ENCODE peak calls at places on chromosomes 16 and 17, in five cellular contexts. One of them, this sample, is unnamed.

GRCh38 chr17:39677581-39678339 is 9.5 kb downstream of the PNMT start:
- DNase-seq in RCC 7860: no peak
- DNase-seq in dermis microvascular lymphatic vessel endothelial cell: no peak
- DNase-seq in heart left ventricle: peak
- DNase-seq in activated CD8-positive, alpha-beta T cell treated with anti-CD3 and anti-CD28 coated beads for 36 hours: no peak
- DNase-seq in this sample: no peak

GRCh38 chr17:57522436-57523005 is 222.6 kb downstream of the CCDC182 start:
- DNase-seq in RCC 7860: no peak
- DNase-seq in dermis microvascular lymphatic vessel endothelial cell: no peak
- DNase-seq in heart left ventricle: no peak
- DNase-seq in activated CD8-positive, alpha-beta T cell treated with anti-CD3 and anti-CD28 coated beads for 36 hours: no peak
- DNase-seq in this sample: no peak

GRCh38 chr16:2339521-2340484 is 725 bp downstream of the ABCA3 start:
- DNase-seq in RCC 7860: no peak
- DNase-seq in dermis microvascular lymphatic vessel endothelial cell: peak
- DNase-seq in heart left ventricle: peak
- DNase-seq in activated CD8-positive, alpha-beta T cell treated with anti-CD3 and anti-CD28 coated beads for 36 hours: peak
- DNase-seq in this sample: peak

GRCh38 chr16:4481526-4481925 is 5.3 kb downstream of the HMOX2 start:
- DNase-seq in RCC 7860: no peak
- DNase-seq in dermis microvascular lymphatic vessel endothelial cell: no peak
- DNase-seq in heart left ventricle: no peak
- DNase-seq in activated CD8-positive, alpha-beta T cell treated with anti-CD3 and anti-CD28 coated beads for 36 hours: no peak
- DNase-seq in this sample: no peak

GRCh38 chr17:1312261-1312870 is 32.9 kb downstream of the TRARG1 start:
- DNase-seq in RCC 7860: no peak
- DNase-seq in dermis microvascular lymphatic vessel endothelial cell: no peak
- DNase-seq in heart left ventricle: no peak
- DNase-seq in activated CD8-positive, alpha-beta T cell treated with anti-CD3 and anti-CD28 coated beads for 36 hours: no peak
- DNase-seq in this sample: no peak

GRCh38 chr16:84699147-84699711 is 571 bp upstream of the USP10 start:
- DNase-seq in RCC 7860: no peak
- DNase-seq in dermis microvascular lymphatic vessel endothelial cell: no peak
- DNase-seq in heart left ventricle: no peak
- DNase-seq in activated CD8-positive, alpha-beta T cell treated with anti-CD3 and anti-CD28 coated beads for 36 hours: peak
- DNase-seq in this sample: peak

GRCh38 chr17:74531231-74531761 is at the start of gene CD300LB:
- DNase-seq in RCC 7860: no peak
- DNase-seq in dermis microvascular lymphatic vessel endothelial cell: no peak
- DNase-seq in heart left ventricle: no peak
- DNase-seq in activated CD8-positive, alpha-beta T cell treated with anti-CD3 and anti-CD28 coated beads for 36 hours: no peak
- DNase-seq in this sample: no peak

GRCh38 chr17:33385133-33385532 is 92.0 kb upstream of the ASIC2 start:
- DNase-seq in RCC 7860: no peak
- DNase-seq in dermis microvascular lymphatic vessel endothelial cell: no peak
- DNase-seq in heart left ventricle: no peak
- DNase-seq in activated CD8-positive, alpha-beta T cell treated with anti-CD3 and anti-CD28 coated beads for 36 hours: no peak
- DNase-seq in this sample: no peak

GRCh38 chr17:78256705-78257559 is 25.5 kb downstream of the TMEM235 start:
- DNase-seq in RCC 7860: no peak
- DNase-seq in dermis microvascular lymphatic vessel endothelial cell: no peak
- DNase-seq in heart left ventricle: no peak
- DNase-seq in activated CD8-positive, alpha-beta T cell treated with anti-CD3 and anti-CD28 coated beads for 36 hours: no peak
- DNase-seq in this sample: no peak

GRCh38 chr17:19308398-19308797 is 54.1 kb downstream of the B9D1 start:
- DNase-seq in RCC 7860: no peak
- DNase-seq in dermis microvascular lymphatic vessel endothelial cell: no peak
- DNase-seq in heart left ventricle: no peak
- DNase-seq in activated CD8-positive, alpha-beta T cell treated with anti-CD3 and anti-CD28 coated beads for 36 hours: no peak
- DNase-seq in this sample: no peak

GRCh38 chr17:80053102-80053501 is 16.7 kb downstream of the CCDC40 start:
- DNase-seq in RCC 7860: no peak
- DNase-seq in dermis microvascular lymphatic vessel endothelial cell: no peak
- DNase-seq in heart left ventricle: no peak
- DNase-seq in activated CD8-positive, alpha-beta T cell treated with anti-CD3 and anti-CD28 coated beads for 36 hours: no peak
- DNase-seq in this sample: no peak

GRCh38 chr17:44438634-44439033 is 49.2 kb upstream of the ITGA2B start:
- DNase-seq in RCC 7860: no peak
- DNase-seq in dermis microvascular lymphatic vessel endothelial cell: no peak
- DNase-seq in heart left ventricle: no peak
- DNase-seq in activated CD8-positive, alpha-beta T cell treated with anti-CD3 and anti-CD28 coated beads for 36 hours: peak
- DNase-seq in this sample: no peak

GRCh38 chr17:8618825-8619224 is 11.7 kb downstream of the MYH10 start:
- DNase-seq in RCC 7860: no peak
- DNase-seq in dermis microvascular lymphatic vessel endothelial cell: no peak
- DNase-seq in heart left ventricle: no peak
- DNase-seq in activated CD8-positive, alpha-beta T cell treated with anti-CD3 and anti-CD28 coated beads for 36 hours: no peak
- DNase-seq in this sample: no peak

GRCh38 chr17:63440127-63440769 is 5.9 kb downstream of the CYB561 start:
- DNase-seq in RCC 7860: no peak
- DNase-seq in dermis microvascular lymphatic vessel endothelial cell: no peak
- DNase-seq in heart left ventricle: no peak
- DNase-seq in activated CD8-positive, alpha-beta T cell treated with anti-CD3 and anti-CD28 coated beads for 36 hours: no peak
- DNase-seq in this sample: no peak

GRCh38 chr17:38730526-38731379 is 612 bp downstream of the CISD3 start:
- DNase-seq in RCC 7860: peak
- DNase-seq in dermis microvascular lymphatic vessel endothelial cell: no peak
- DNase-seq in heart left ventricle: peak
- DNase-seq in activated CD8-positive, alpha-beta T cell treated with anti-CD3 and anti-CD28 coated beads for 36 hours: peak
- DNase-seq in this sample: peak

GRCh38 chr17:38532451-38532850 is 73.3 kb downstream of the SRCIN1 start:
- DNase-seq in RCC 7860: no peak
- DNase-seq in dermis microvascular lymphatic vessel endothelial cell: no peak
- DNase-seq in heart left ventricle: no peak
- DNase-seq in activated CD8-positive, alpha-beta T cell treated with anti-CD3 and anti-CD28 coated beads for 36 hours: no peak
- DNase-seq in this sample: no peak

GRCh38 chr17:16104189-16104588 is 104.6 kb downstream of the TTC19 start:
- DNase-seq in RCC 7860: no peak
- DNase-seq in dermis microvascular lymphatic vessel endothelial cell: no peak
- DNase-seq in heart left ventricle: no peak
- DNase-seq in activated CD8-positive, alpha-beta T cell treated with anti-CD3 and anti-CD28 coated beads for 36 hours: no peak
- DNase-seq in this sample: no peak

GRCh38 chr17:10297691-10298090 is 75.1 kb downstream of the MYH13 start:
- DNase-seq in RCC 7860: no peak
- DNase-seq in dermis microvascular lymphatic vessel endothelial cell: no peak
- DNase-seq in heart left ventricle: no peak
- DNase-seq in activated CD8-positive, alpha-beta T cell treated with anti-CD3 and anti-CD28 coated beads for 36 hours: no peak
- DNase-seq in this sample: no peak

GRCh38 chr16:50718061-50718760 is 23.7 kb upstream of the CYLD start:
- DNase-seq in RCC 7860: no peak
- DNase-seq in dermis microvascular lymphatic vessel endothelial cell: no peak
- DNase-seq in heart left ventricle: no peak
- DNase-seq in activated CD8-positive, alpha-beta T cell treated with anti-CD3 and anti-CD28 coated beads for 36 hours: no peak
- DNase-seq in this sample: no peak

GRCh38 chr16:12500771-12501170 is 302.9 kb downstream of the CPPED1 start:
- DNase-seq in RCC 7860: no peak
- DNase-seq in dermis microvascular lymphatic vessel endothelial cell: no peak
- DNase-seq in heart left ventricle: peak
- DNase-seq in activated CD8-positive, alpha-beta T cell treated with anti-CD3 and anti-CD28 coated beads for 36 hours: peak
- DNase-seq in this sample: no peak

GRCh38 chr17:27276653-27277156 is 17.2 kb upstream of the WSB1 start:
- DNase-seq in RCC 7860: no peak
- DNase-seq in dermis microvascular lymphatic vessel endothelial cell: no peak
- DNase-seq in heart left ventricle: no peak
- DNase-seq in activated CD8-positive, alpha-beta T cell treated with anti-CD3 and anti-CD28 coated beads for 36 hours: no peak
- DNase-seq in this sample: no peak

GRCh38 chr17:42002792-42003301 is 14.4 kb downstream of the DNAJC7 start:
- DNase-seq in RCC 7860: peak
- DNase-seq in dermis microvascular lymphatic vessel endothelial cell: no peak
- DNase-seq in heart left ventricle: no peak
- DNase-seq in activated CD8-positive, alpha-beta T cell treated with anti-CD3 and anti-CD28 coated beads for 36 hours: no peak
- DNase-seq in this sample: no peak

GRCh38 chr17:38727661-38728220 is 2.4 kb upstream of the CISD3 start:
- DNase-seq in RCC 7860: no peak
- DNase-seq in dermis microvascular lymphatic vessel endothelial cell: no peak
- DNase-seq in heart left ventricle: no peak
- DNase-seq in activated CD8-positive, alpha-beta T cell treated with anti-CD3 and anti-CD28 coated beads for 36 hours: peak
- DNase-seq in this sample: no peak

GRCh38 chr17:72890711-72891110 is 201.8 kb downstream of the SLC39A11 start:
- DNase-seq in RCC 7860: peak
- DNase-seq in dermis microvascular lymphatic vessel endothelial cell: no peak
- DNase-seq in heart left ventricle: no peak
- DNase-seq in activated CD8-positive, alpha-beta T cell treated with anti-CD3 and anti-CD28 coated beads for 36 hours: no peak
- DNase-seq in this sample: no peak

GRCh38 chr17:51487947-51488346 is 227.6 kb downstream of the UTP18 start:
- DNase-seq in RCC 7860: peak
- DNase-seq in dermis microvascular lymphatic vessel endothelial cell: no peak
- DNase-seq in heart left ventricle: no peak
- DNase-seq in activated CD8-positive, alpha-beta T cell treated with anti-CD3 and anti-CD28 coated beads for 36 hours: peak
- DNase-seq in this sample: peak

GRCh38 chr16:3458278-3458851 is 14.9 kb downstream of the NAA60 start:
- DNase-seq in RCC 7860: no peak
- DNase-seq in dermis microvascular lymphatic vessel endothelial cell: no peak
- DNase-seq in heart left ventricle: no peak
- DNase-seq in activated CD8-positive, alpha-beta T cell treated with anti-CD3 and anti-CD28 coated beads for 36 hours: peak
- DNase-seq in this sample: peak

GRCh38 chr17:63998721-63999679 is 849 bp downstream of the PRR29 start:
- DNase-seq in RCC 7860: no peak
- DNase-seq in dermis microvascular lymphatic vessel endothelial cell: no peak
- DNase-seq in heart left ventricle: no peak
- DNase-seq in activated CD8-positive, alpha-beta T cell treated with anti-CD3 and anti-CD28 coated beads for 36 hours: peak
- DNase-seq in this sample: no peak

GRCh38 chr16:70725024-70725911 is 39.4 kb upstream of the MTSS2 start:
- DNase-seq in RCC 7860: no peak
- DNase-seq in dermis microvascular lymphatic vessel endothelial cell: no peak
- DNase-seq in heart left ventricle: no peak
- DNase-seq in activated CD8-positive, alpha-beta T cell treated with anti-CD3 and anti-CD28 coated beads for 36 hours: no peak
- DNase-seq in this sample: peak

GRCh38 chr16:49750341-49751011 is 105.4 kb downstream of the ZNF423 start:
- DNase-seq in RCC 7860: no peak
- DNase-seq in dermis microvascular lymphatic vessel endothelial cell: no peak
- DNase-seq in heart left ventricle: no peak
- DNase-seq in activated CD8-positive, alpha-beta T cell treated with anti-CD3 and anti-CD28 coated beads for 36 hours: no peak
- DNase-seq in this sample: no peak

GRCh38 chr17:41333098-41333497 is 17.5 kb downstream of the KRT33A start:
- DNase-seq in RCC 7860: no peak
- DNase-seq in dermis microvascular lymphatic vessel endothelial cell: no peak
- DNase-seq in heart left ventricle: no peak
- DNase-seq in activated CD8-positive, alpha-beta T cell treated with anti-CD3 and anti-CD28 coated beads for 36 hours: no peak
- DNase-seq in this sample: no peak

GRCh38 chr17:80794281-80795089 is 197.2 kb upstream of the CHMP6 start:
- DNase-seq in RCC 7860: no peak
- DNase-seq in dermis microvascular lymphatic vessel endothelial cell: no peak
- DNase-seq in heart left ventricle: no peak
- DNase-seq in activated CD8-positive, alpha-beta T cell treated with anti-CD3 and anti-CD28 coated beads for 36 hours: no peak
- DNase-seq in this sample: no peak

GRCh38 chr16:74451951-74452758 is 30.9 kb upstream of the CLEC18B start:
- DNase-seq in RCC 7860: peak
- DNase-seq in dermis microvascular lymphatic vessel endothelial cell: no peak
- DNase-seq in heart left ventricle: peak
- DNase-seq in activated CD8-positive, alpha-beta T cell treated with anti-CD3 and anti-CD28 coated beads for 36 hours: no peak
- DNase-seq in this sample: no peak

GRCh38 chr16:2497116-2497630 is 16.6 kb upstream of the ATP6V0C start:
- DNase-seq in RCC 7860: no peak
- DNase-seq in dermis microvascular lymphatic vessel endothelial cell: no peak
- DNase-seq in heart left ventricle: peak
- DNase-seq in activated CD8-positive, alpha-beta T cell treated with anti-CD3 and anti-CD28 coated beads for 36 hours: no peak
- DNase-seq in this sample: peak